ENCODE peak calls at places on chromosomes 1 and 21, in nine cellular contexts. G is amniotic stem cell; M is tibial artery; L is stimulated activated CD8-positive, alpha-beta memory T cell treated with anti-CD3 and anti-CD28 coated beads, Interleukin-15, amount 100 ng/mL, for 1 hour; P is EL; C is ELR; D is K562; E is GM12865; V is AG10803. Q is an unnamed sample.
A peak's percentile ranks its signal among the peaks of the same experiment; 100 is the strongest.

GRCh38 chr21:21003701-21004100 is 5.5 kb downstream of the NCAM2 start:
- DNase-seq in C (peak; percentile 70), E (peak; percentile 2), G (no peak), L (no peak), M (no peak), D (peak; percentile 31), P (peak; percentile 14), V (peak; percentile 26), Q (no peak)

GRCh38 chr21:35072960-35073359 is 23.9 kb upstream of the RUNX1 start:
- DNase-seq in E (no peak), C (no peak), G (peak; percentile 60), P (no peak), V (peak; percentile 79), D (no peak), M (no peak), L (no peak), Q (no peak)

GRCh38 chr1:147168626-147169058 is 3.6 kb downstream of the PRKAB2 start:
- DNase-seq in E (no peak), G (no peak), C (peak; percentile 47), P (peak; percentile 47), V (peak; percentile 39), D (no peak), L (no peak), M (no peak), Q (no peak)

GRCh38 chr1:247111259-247111635 is 7.1 kb upstream of the ZNF669 start:
- DNase-seq in D (peak; percentile 69), V (no peak), C (peak; percentile 21), E (no peak), G (no peak), M (no peak), P (peak; percentile 23), L (no peak), Q (no peak)

GRCh38 chr21:36747114-36747814 is 48.3 kb downstream of the SIM2 start:
- DNase-seq in D (peak; percentile 49), L (no peak), G (no peak), P (no peak), E (peak; percentile 4), M (no peak), V (no peak), C (no peak), Q (no peak)

GRCh38 chr1:35192056-35192852 is 691 bp downstream of the SFPQ start:
- DNase-seq in L (peak; percentile 77), V (peak; percentile 73), D (peak; percentile 94), C (peak; percentile 84), M (peak; percentile 78), E (peak; percentile 91), P (peak; percentile 79), G (peak; percentile 62), Q (peak; percentile 91)

GRCh38 chr1:10943991-10944730 is 68.3 kb upstream of the TARDBP start:
- DNase-seq in C (peak; percentile 23), V (peak; percentile 21), M (no peak), G (no peak), D (peak; percentile 25), P (peak; percentile 28), L (no peak), E (no peak), Q (peak; percentile 51)

GRCh38 chr1:16966282-16966681 is 14.1 kb downstream of the MFAP2 start:
- DNase-seq in P (no peak), L (no peak), V (no peak), M (no peak), G (no peak), E (no peak), C (no peak), D (no peak), Q (no peak)

GRCh38 chr21:34553199-34553952 is 41.4 kb upstream of the KCNE1 start:
- DNase-seq in V (peak; percentile 80), P (peak; percentile 84), E (no peak), G (peak; percentile 35), D (no peak), C (peak; percentile 89), M (no peak), L (no peak), Q (no peak)

GRCh38 chr1:183214021-183214970 is 28.2 kb downstream of the LAMC2 start:
- DNase-seq in M (no peak), E (no peak), P (no peak), C (no peak), D (no peak), V (no peak), L (no peak), G (no peak), Q (no peak)

GRCh38 chr1:16960560-16961296 is 19.7 kb downstream of the MFAP2 start:
- DNase-seq in P (peak; percentile 83), M (peak; percentile 83), D (peak; percentile 74), V (peak; percentile 80), L (peak; percentile 52), C (peak; percentile 87), E (peak; percentile 78), G (peak; percentile 56), Q (peak; percentile 95)

GRCh38 chr1:77168358-77168757 is 50.9 kb downstream of the PIGK start:
- DNase-seq in V (no peak), L (no peak), G (no peak), M (no peak), P (no peak), C (no peak), D (no peak), E (no peak), Q (no peak)

GRCh38 chr1:60746278-60746761 is 336.0 kb upstream of the NFIA start:
- DNase-seq in V (no peak), C (no peak), D (no peak), E (no peak), P (no peak), G (no peak), L (no peak), M (no peak), Q (no peak)

GRCh38 chr1:41239988-41240610 is 2.0 kb downstream of the SCMH1 start:
- DNase-seq in L (no peak), P (peak; percentile 66), M (no peak), D (no peak), G (no peak), V (peak; percentile 67), C (peak; percentile 70), E (peak; percentile 63), Q (no peak)

GRCh38 chr1:228346731-228347130 is 59.9 kb downstream of the TRIM11 start:
- DNase-seq in L (no peak), C (no peak), E (no peak), G (no peak), P (no peak), M (no peak), D (no peak), V (no peak), Q (peak; percentile 24)

GRCh38 chr21:31909153-31909771 is 36.4 kb downstream of the HUNK start:
- DNase-seq in M (no peak), L (no peak), P (no peak), V (peak; percentile 31), D (no peak), G (no peak), E (no peak), C (no peak), Q (no peak)

GRCh38 chr1:30778156-30778978 is 20.8 kb upstream of the LAPTM5 start:
- DNase-seq in D (peak; percentile 99), G (no peak), M (no peak), C (peak; percentile 72), P (peak; percentile 63), L (no peak), V (peak; percentile 57), E (peak; percentile 39), Q (peak; percentile 10)

GRCh38 chr1:68107771-68108170 is 57.3 kb upstream of the DIRAS3 start:
- DNase-seq in P (peak; percentile 32), L (no peak), G (no peak), V (no peak), E (no peak), C (peak; percentile 56), D (no peak), M (no peak), Q (no peak)

GRCh38 chr1:46612937-46613660 is 3.5 kb downstream of the MOB3C start:
- DNase-seq in C (no peak), E (no peak), L (no peak), D (no peak), P (no peak), M (no peak), G (no peak), V (no peak), Q (no peak)

GRCh38 chr1:201215531-201216357 is 25.1 kb downstream of the IGFN1 start:
- DNase-seq in V (no peak), E (no peak), C (no peak), P (no peak), D (no peak), L (no peak), G (no peak), M (no peak), Q (no peak)

GRCh38 chr1:12728391-12728790 is 12.5 kb downstream of the AADACL3 start:
- DNase-seq in G (no peak), C (no peak), V (no peak), D (no peak), P (no peak), L (no peak), M (no peak), E (no peak), Q (no peak)

GRCh38 chr1:16458801-16459200 is 18.3 kb downstream of the NECAP2 start:
- DNase-seq in E (no peak), P (no peak), V (no peak), L (no peak), C (no peak), D (no peak), G (no peak), M (no peak), Q (no peak)

GRCh38 chr1:151284013-151284577 is 2.0 kb downstream of the ZNF687 start:
- DNase-seq in G (no peak), L (no peak), V (no peak), D (no peak), C (no peak), E (no peak), M (no peak), P (no peak), Q (no peak)

Q was measured in lower lobe of right lung.